ENCODE peak calls at places on chromosomes 12 and 14, in five cellular contexts. N is GM12878, Z is HepG2, R is osteoblast, S is IMR-90. V is an unnamed sample.

GRCh38 chr14:59919582-59920377 is at the start of gene LRRC9:
- DNase-seq in N (no peak), Z (peak; percentile 93), R (no peak), S (no peak), V (peak; percentile 96)

GRCh38 chr12:100672075-100672592 is 98.7 kb downstream of the GAS2L3 start:
- DNase-seq in N (no peak), Z (peak; percentile 24), R (peak; percentile 39), S (no peak), V (peak; percentile 35)

GRCh38 chr12:47776471-47777143 is 3.6 kb downstream of the SLC48A1 start:
- DNase-seq in N (no peak), Z (no peak), R (peak; percentile 87), S (peak; percentile 47), V (peak; percentile 32)

GRCh38 chr12:120955232-120955631 is 23.1 kb upstream of the HNF1A start:
- DNase-seq in N (no peak), Z (no peak), R (no peak), S (no peak), V (peak; percentile 50)

GRCh38 chr12:57175428-57176138 is 28.2 kb upstream of the LRP1-AS start:
- DNase-seq in N (no peak), Z (peak; percentile 39), R (peak; percentile 96), S (peak; percentile 71), V (peak; percentile 88)

GRCh38 chr14:102610968-102611811 is 18.7 kb downstream of the RCOR1 start:
- DNase-seq in N (peak; percentile 48), Z (no peak), R (no peak), S (no peak), V (no peak)

GRCh38 chr14:76773956-76774355 is 12.7 kb downstream of the VASH1 start:
- DNase-seq in N (no peak), Z (no peak), R (peak; percentile 87), S (no peak), V (peak; percentile 23)

GRCh38 chr12:84604541-84604940 is 308.1 kb downstream of the SLC6A15 start:
- DNase-seq in N (no peak), Z (no peak), R (no peak), S (no peak), V (no peak)

GRCh38 chr14:100825691-100826331 is at the start of gene MEG3:
- DNase-seq in N (no peak), Z (no peak), R (peak; percentile 92), S (peak; percentile 82), V (no peak)

GRCh38 chr12:123384994-123385376 is 1.1 kb downstream of the KMT5A start:
- DNase-seq in N (no peak), Z (no peak), R (peak; percentile 93), S (peak; percentile 63), V (peak; percentile 29)

GRCh38 chr14:64951724-64952123 is 9.2 kb upstream of the GPX2 start:
- DNase-seq in N (no peak), Z (no peak), R (no peak), S (no peak), V (no peak)

GRCh38 chr12:48643011-48643410 is 39.0 kb downstream of the KANSL2 start:
- DNase-seq in N (no peak), Z (no peak), R (no peak), S (no peak), V (no peak)

GRCh38 chr12:1790470-1790869 is 29.9 kb upstream of the LRTM2 start:
- DNase-seq in N (no peak), Z (no peak), R (no peak), S (no peak), V (no peak)

GRCh38 chr12:106767954-106768501 is 6.5 kb upstream of the RIC8B start:
- DNase-seq in N (no peak), Z (no peak), R (no peak), S (no peak), V (peak; percentile 43)

GRCh38 chr14:41609704-41610183 is 3.1 kb downstream of the LRFN5 start:
- DNase-seq in N (no peak), Z (no peak), R (peak; percentile 60), S (peak; percentile 58), V (no peak)

GRCh38 chr14:44803239-44803905 is 158.4 kb downstream of the KLHL28 start:
- DNase-seq in N (peak; percentile 8), Z (peak; percentile 35), R (peak; percentile 81), S (peak; percentile 64), V (peak; percentile 81)

GRCh38 chr12:77940566-77940965 is 109.9 kb downstream of the NAV3 start:
- DNase-seq in N (no peak), Z (no peak), R (peak; percentile 21), S (peak; percentile 61), V (no peak)

GRCh38 chr12:48883305-48884171 is 17.9 kb upstream of the RND1 start:
- DNase-seq in N (no peak), Z (peak; percentile 73), R (no peak), S (peak; percentile 24), V (no peak)

GRCh38 chr14:91119556-91120311 is 5.9 kb downstream of the DGLUCY start:
- DNase-seq in N (no peak), Z (no peak), R (peak; percentile 68), S (peak; percentile 89), V (peak; percentile 53)

GRCh38 chr14:29548948-29549370 is 378.7 kb downstream of the PRKD1 start:
- DNase-seq in N (peak; percentile 5), Z (peak; percentile 70), R (peak; percentile 36), S (peak; percentile 77), V (peak; percentile 75)

GRCh38 chr14:55366271-55366670 is 45.4 kb downstream of the ATG14 start:
- DNase-seq in N (no peak), Z (no peak), R (peak; percentile 84), S (peak; percentile 85), V (no peak)

GRCh38 chr12:131688131-131688844 is 22.6 kb upstream of the SFSWAP start:
- DNase-seq in N (no peak), Z (no peak), R (no peak), S (no peak), V (no peak)

GRCh38 chr14:70573050-70573449 is 27.4 kb downstream of the MED6 start:
- DNase-seq in N (no peak), Z (no peak), R (no peak), S (no peak), V (no peak)

GRCh38 chr14:91586451-91586850 is 76.3 kb upstream of the PPP4R3A start:
- DNase-seq in N (no peak), Z (no peak), R (no peak), S (no peak), V (no peak)

GRCh38 chr12:82517027-82517426 is 158.7 kb downstream of the METTL25 start:
- DNase-seq in N (no peak), Z (peak; percentile 17), R (no peak), S (peak; percentile 4), V (peak; percentile 23)

GRCh38 chr12:121812320-121812871 is 8.6 kb downstream of the SETD1B start:
- DNase-seq in N (no peak), Z (no peak), R (peak; percentile 100), S (peak; percentile 64), V (peak; percentile 70)

GRCh38 chr12:2234951-2235350 is 182.2 kb downstream of the CACNA1C start:
- DNase-seq in N (no peak), Z (no peak), R (no peak), S (no peak), V (no peak)

GRCh38 chr14:90489916-90490726 is 93.3 kb downstream of the CALM1 start:
- DNase-seq in N (no peak), Z (no peak), R (no peak), S (peak; percentile 18), V (no peak)

GRCh38 chr12:64796205-64796845 is 28.1 kb upstream of the TBC1D30 start:
- DNase-seq in N (no peak), Z (peak; percentile 92), R (peak; percentile 83), S (peak; percentile 92), V (peak; percentile 98)

GRCh38 chr12:46770501-46771183 is 55.2 kb downstream of the SLC38A4 start:
- DNase-seq in N (no peak), Z (peak; percentile 78), R (peak; percentile 27), S (peak; percentile 59), V (peak; percentile 12)

GRCh38 chr12:50192908-50193307 is 25.7 kb upstream of the CERS5 start:
- DNase-seq in N (no peak), Z (no peak), R (peak; percentile 72), S (peak; percentile 93), V (no peak)

GRCh38 chr14:55731247-55731872 is 151.4 kb downstream of the KTN1 start:
- DNase-seq in N (no peak), Z (no peak), R (no peak), S (no peak), V (no peak)

GRCh38 chr12:32136404-32136803 is 29.8 kb downstream of the BICD1 start:
- DNase-seq in N (no peak), Z (no peak), R (no peak), S (no peak), V (no peak)

GRCh38 chr14:24246765-24247212 is 4.4 kb upstream of the TINF2 start:
- DNase-seq in N (peak; percentile 68), Z (no peak), R (no peak), S (peak; percentile 25), V (no peak)

GRCh38 chr12:13195848-13196301 is 651 bp upstream of the EMP1 start:
- DNase-seq in N (no peak), Z (no peak), R (no peak), S (peak; percentile 68), V (no peak)
- H3K4me2 ChIP-seq in N (no peak overlapping the region), Z (no peak overlapping the region), R (peak overlapping the region; percentile 62), S (peak overlapping the region; percentile 66), V (peak overlapping the region; percentile 10)

GRCh38 chr14:36522347-36522971 is 2.4 kb upstream of the NKX2-1 start:
- DNase-seq in N (no peak), Z (no peak), R (no peak), S (no peak), V (no peak)
- H3K4me2 ChIP-seq in N (no peak overlapping the region), Z (no peak overlapping the region), R (no peak overlapping the region), S (no peak overlapping the region), V (no peak overlapping the region)

GRCh38 chr12:41521872-41522379 is 333.8 kb downstream of the PDZRN4 start:
- DNase-seq in N (peak; percentile 3), Z (no peak), R (peak; percentile 62), S (peak; percentile 87), V (peak; percentile 2)
- H3K4me2 ChIP-seq in N (peak overlapping the region; percentile 42), Z (no peak overlapping the region), R (peak overlapping the region; percentile 62), S (peak overlapping the region; percentile 71), V (no peak overlapping the region)

GRCh38 chr12:27055966-27056365 is 26.4 kb downstream of the C12orf71 start:
- DNase-seq in N (no peak), Z (no peak), R (no peak), S (no peak), V (peak; percentile 56)

GRCh38 chr12:27052742-27053141 is 29.6 kb downstream of the C12orf71 start:
- DNase-seq in N (no peak), Z (no peak), R (no peak), S (no peak), V (no peak)

GRCh38 chr12:27060740-27061139 is 21.6 kb downstream of the C12orf71 start:
- DNase-seq in N (no peak), Z (no peak), R (no peak), S (peak; percentile 21), V (no peak)

GRCh38 chr12:27061317-27061716 is 21.1 kb downstream of the C12orf71 start:
- DNase-seq in N (no peak), Z (no peak), R (no peak), S (no peak), V (no peak)

GRCh38 chr12:27057543-27057942 is 24.8 kb downstream of the C12orf71 start:
- DNase-seq in N (no peak), Z (no peak), R (no peak), S (no peak), V (peak; percentile 79)
- H3K4me2 ChIP-seq in N (no peak overlapping the region), Z (no peak overlapping the region), R (no peak overlapping the region), S (no peak overlapping the region), V (no peak overlapping the region)

V was measured in trophoblast cell.